ENCODE peak calls at places on chromosomes 16 and 17, in eight cellular contexts. One of them, this sample, is unnamed. For H3K36me3, the result is how much of the 10 kb centered on the place peaks cover.

GRCh38 chr16:48609453-48610023 is 442 bp downstream of the N4BP1 start:
- DNase-seq in bronchial epithelial cell: peak
- DNase-seq in breast epithelium: no peak
- DNase-seq in uterus: peak
- DNase-seq in hepatocyte: peak
- DNase-seq in left lung: peak
- DNase-seq in fibroblast of lung: peak
- DNase-seq in psoas muscle: peak
- DNase-seq in this sample: peak

GRCh38 chr16:4261557-4262172 is 11.2 kb downstream of the TFAP4 start:
- DNase-seq in bronchial epithelial cell: no peak
- DNase-seq in breast epithelium: no peak
- DNase-seq in uterus: peak
- DNase-seq in hepatocyte: peak
- DNase-seq in left lung: peak
- DNase-seq in fibroblast of lung: peak
- DNase-seq in psoas muscle: peak
- DNase-seq in this sample: peak

GRCh38 chr17:79951361-79952264 is 84.1 kb downstream of the TBC1D16 start:
- DNase-seq in bronchial epithelial cell: no peak
- DNase-seq in breast epithelium: peak
- DNase-seq in uterus: no peak
- DNase-seq in hepatocyte: peak
- DNase-seq in left lung: peak
- DNase-seq in fibroblast of lung: peak
- DNase-seq in psoas muscle: peak
- DNase-seq in this sample: peak

GRCh38 chr16:84803146-84803545 is 16.6 kb upstream of the CRISPLD2 start:
- DNase-seq in bronchial epithelial cell: no peak
- DNase-seq in breast epithelium: no peak
- DNase-seq in uterus: no peak
- DNase-seq in hepatocyte: no peak
- DNase-seq in left lung: no peak
- DNase-seq in fibroblast of lung: no peak
- DNase-seq in psoas muscle: no peak
- DNase-seq in this sample: no peak

GRCh38 chr17:37650419-37651003 is 7.3 kb upstream of the DDX52 start:
- DNase-seq in bronchial epithelial cell: peak
- DNase-seq in breast epithelium: no peak
- DNase-seq in uterus: no peak
- DNase-seq in hepatocyte: peak
- DNase-seq in left lung: no peak
- DNase-seq in fibroblast of lung: peak
- DNase-seq in psoas muscle: no peak
- DNase-seq in this sample: peak

GRCh38 chr16:69593756-69594155 is 28.0 kb downstream of the NFAT5 start:
- DNase-seq in bronchial epithelial cell: no peak
- DNase-seq in breast epithelium: no peak
- DNase-seq in uterus: no peak
- DNase-seq in hepatocyte: no peak
- DNase-seq in left lung: no peak
- DNase-seq in fibroblast of lung: no peak
- DNase-seq in psoas muscle: no peak
- DNase-seq in this sample: no peak

GRCh38 chr17:50872710-50873424 is 6.7 kb upstream of the TOB1 start:
- DNase-seq in bronchial epithelial cell: peak
- DNase-seq in breast epithelium: no peak
- DNase-seq in uterus: no peak
- DNase-seq in hepatocyte: no peak
- DNase-seq in left lung: no peak
- DNase-seq in fibroblast of lung: peak
- DNase-seq in psoas muscle: peak
- DNase-seq in this sample: no peak

GRCh38 chr17:50163846-50164696 is 1.7 kb upstream of the SGCA start:
- DNase-seq in bronchial epithelial cell: no peak
- DNase-seq in breast epithelium: no peak
- DNase-seq in uterus: no peak
- DNase-seq in hepatocyte: no peak
- DNase-seq in left lung: peak
- DNase-seq in fibroblast of lung: no peak
- DNase-seq in psoas muscle: peak
- DNase-seq in this sample: no peak

GRCh38 chr17:41941158-41941557 is 10.7 kb downstream of the ODAD4 start:
- DNase-seq in bronchial epithelial cell: no peak
- DNase-seq in breast epithelium: no peak
- DNase-seq in uterus: no peak
- DNase-seq in hepatocyte: no peak
- DNase-seq in left lung: peak
- DNase-seq in fibroblast of lung: no peak
- DNase-seq in psoas muscle: no peak
- DNase-seq in this sample: no peak

GRCh38 chr17:8109669-8110455 is 8.5 kb downstream of the ALOXE3 start:
- DNase-seq in bronchial epithelial cell: peak
- DNase-seq in breast epithelium: peak
- DNase-seq in uterus: peak
- DNase-seq in hepatocyte: peak
- DNase-seq in left lung: peak
- DNase-seq in fibroblast of lung: peak
- DNase-seq in psoas muscle: peak
- DNase-seq in this sample: peak

GRCh38 chr16:26598061-26598460 is 468.7 kb upstream of the C16orf82 start:
- DNase-seq in bronchial epithelial cell: peak
- DNase-seq in breast epithelium: no peak
- DNase-seq in uterus: no peak
- DNase-seq in hepatocyte: peak
- DNase-seq in left lung: no peak
- DNase-seq in fibroblast of lung: no peak
- DNase-seq in psoas muscle: no peak
- DNase-seq in this sample: no peak

GRCh38 chr17:4249452-4250029 is 14.2 kb downstream of the ANKFY1 start:
- DNase-seq in bronchial epithelial cell: peak
- DNase-seq in breast epithelium: no peak
- DNase-seq in uterus: no peak
- DNase-seq in hepatocyte: peak
- DNase-seq in left lung: no peak
- DNase-seq in fibroblast of lung: peak
- DNase-seq in psoas muscle: no peak
- DNase-seq in this sample: no peak

GRCh38 chr16:56605475-56605874 is 2.9 kb upstream of the MT2A start:
- DNase-seq in bronchial epithelial cell: no peak
- DNase-seq in breast epithelium: no peak
- DNase-seq in uterus: no peak
- DNase-seq in hepatocyte: no peak
- DNase-seq in left lung: no peak
- DNase-seq in fibroblast of lung: no peak
- DNase-seq in psoas muscle: no peak
- DNase-seq in this sample: no peak

GRCh38 chr17:73396429-73397277 is 84.9 kb upstream of the CDC42EP4 start:
- DNase-seq in bronchial epithelial cell: no peak
- DNase-seq in breast epithelium: no peak
- DNase-seq in uterus: no peak
- DNase-seq in hepatocyte: no peak
- DNase-seq in left lung: peak
- DNase-seq in fibroblast of lung: no peak
- DNase-seq in psoas muscle: no peak
- DNase-seq in this sample: no peak

GRCh38 chr17:8629371-8630226 is 926 bp downstream of the MYH10 start:
- DNase-seq in bronchial epithelial cell: peak
- DNase-seq in breast epithelium: no peak
- DNase-seq in uterus: peak
- DNase-seq in hepatocyte: peak
- DNase-seq in left lung: peak
- DNase-seq in fibroblast of lung: peak
- DNase-seq in psoas muscle: peak
- DNase-seq in this sample: peak

GRCh38 chr17:27446569-27447301 is 9.5 kb upstream of the KSR1 start:
- DNase-seq in bronchial epithelial cell: peak
- DNase-seq in breast epithelium: no peak
- DNase-seq in uterus: no peak
- DNase-seq in hepatocyte: peak
- DNase-seq in left lung: no peak
- DNase-seq in fibroblast of lung: peak
- DNase-seq in psoas muscle: no peak
- DNase-seq in this sample: peak

GRCh38 chr17:9389116-9389515 is 186.5 kb downstream of the STX8 start:
- DNase-seq in bronchial epithelial cell: peak
- DNase-seq in breast epithelium: no peak
- DNase-seq in uterus: no peak
- DNase-seq in hepatocyte: peak
- DNase-seq in left lung: no peak
- DNase-seq in fibroblast of lung: peak
- DNase-seq in psoas muscle: no peak
- DNase-seq in this sample: no peak

GRCh38 chr16:81720973-81721907 is 57.9 kb upstream of the PLCG2 start:
- DNase-seq in bronchial epithelial cell: no peak
- DNase-seq in breast epithelium: no peak
- DNase-seq in uterus: no peak
- DNase-seq in hepatocyte: no peak
- DNase-seq in left lung: no peak
- DNase-seq in fibroblast of lung: peak
- DNase-seq in psoas muscle: no peak
- DNase-seq in this sample: no peak

GRCh38 chr17:50165066-50165465 is 739 bp upstream of the SGCA start:
- DNase-seq in bronchial epithelial cell: no peak
- DNase-seq in breast epithelium: no peak
- DNase-seq in uterus: no peak
- DNase-seq in hepatocyte: no peak
- DNase-seq in left lung: peak
- DNase-seq in fibroblast of lung: no peak
- DNase-seq in psoas muscle: peak
- DNase-seq in this sample: no peak

GRCh38 chr16:1366712-1367299 is 15.1 kb downstream of the GNPTG start:
- DNase-seq in bronchial epithelial cell: no peak
- DNase-seq in breast epithelium: no peak
- DNase-seq in uterus: no peak
- DNase-seq in hepatocyte: no peak
- DNase-seq in left lung: peak
- DNase-seq in fibroblast of lung: no peak
- DNase-seq in psoas muscle: peak
- DNase-seq in this sample: no peak
- H3K36me3 ChIP-seq in bronchial epithelial cell: under half
- H3K36me3 ChIP-seq in breast epithelium: under half
- H3K36me3 ChIP-seq in uterus: under half
- H3K36me3 ChIP-seq in hepatocyte: under half
- H3K36me3 ChIP-seq in left lung: under half
- H3K36me3 ChIP-seq in fibroblast of lung: under half
- H3K36me3 ChIP-seq in psoas muscle: under half
- H3K36me3 ChIP-seq in this sample: half or more

DNA sequence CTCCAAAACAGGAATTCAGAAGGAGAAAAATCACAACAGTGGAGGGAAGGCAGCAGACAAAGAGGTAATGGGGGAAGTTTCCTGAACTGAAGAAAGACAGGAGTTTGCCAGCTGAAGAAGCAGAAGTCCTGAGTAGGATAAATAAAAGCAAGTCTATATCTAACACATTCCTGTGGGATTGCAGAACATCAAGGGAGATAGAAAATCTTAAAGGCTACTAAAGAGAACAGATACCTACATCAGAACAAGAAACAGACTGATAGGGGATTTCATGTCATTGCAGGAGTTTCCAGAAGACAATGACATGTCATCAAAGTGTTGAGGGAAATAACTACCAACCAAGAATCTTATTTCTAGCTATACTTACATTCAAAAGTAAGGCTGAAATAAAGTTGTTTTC is 21.3 kb upstream of the CRYBA1 start:
- DNase-seq in bronchial epithelial cell: no peak
- DNase-seq in breast epithelium: no peak
- DNase-seq in uterus: no peak
- DNase-seq in hepatocyte: no peak
- DNase-seq in left lung: no peak
- DNase-seq in fibroblast of lung: no peak
- DNase-seq in psoas muscle: no peak
- DNase-seq in this sample: no peak
- TF ChIP-seq CTCF in bronchial epithelial cell: no peak
- TF ChIP-seq CTCF in breast epithelium: no peak
- TF ChIP-seq CTCF in uterus: no peak
- TF ChIP-seq CTCF in hepatocyte: no peak
- TF ChIP-seq CTCF in left lung: no peak
- TF ChIP-seq CTCF in fibroblast of lung: no peak
- TF ChIP-seq CTCF in psoas muscle: no peak
- TF ChIP-seq CTCF in this sample: no peak

GRCh38 chr16:67182288-67182687 is 1.5 kb downstream of the MATCAP1 start:
- DNase-seq in bronchial epithelial cell: no peak
- DNase-seq in breast epithelium: no peak
- DNase-seq in uterus: no peak
- DNase-seq in hepatocyte: no peak
- DNase-seq in left lung: no peak
- DNase-seq in fibroblast of lung: no peak
- DNase-seq in psoas muscle: no peak
- DNase-seq in this sample: no peak
- H3K36me3 ChIP-seq in bronchial epithelial cell: under half
- H3K36me3 ChIP-seq in breast epithelium: under half
- H3K36me3 ChIP-seq in uterus: under half
- H3K36me3 ChIP-seq in hepatocyte: under half
- H3K36me3 ChIP-seq in left lung: under half
- H3K36me3 ChIP-seq in fibroblast of lung: under half
- H3K36me3 ChIP-seq in psoas muscle: under half
- H3K36me3 ChIP-seq in this sample: under half

DNA sequence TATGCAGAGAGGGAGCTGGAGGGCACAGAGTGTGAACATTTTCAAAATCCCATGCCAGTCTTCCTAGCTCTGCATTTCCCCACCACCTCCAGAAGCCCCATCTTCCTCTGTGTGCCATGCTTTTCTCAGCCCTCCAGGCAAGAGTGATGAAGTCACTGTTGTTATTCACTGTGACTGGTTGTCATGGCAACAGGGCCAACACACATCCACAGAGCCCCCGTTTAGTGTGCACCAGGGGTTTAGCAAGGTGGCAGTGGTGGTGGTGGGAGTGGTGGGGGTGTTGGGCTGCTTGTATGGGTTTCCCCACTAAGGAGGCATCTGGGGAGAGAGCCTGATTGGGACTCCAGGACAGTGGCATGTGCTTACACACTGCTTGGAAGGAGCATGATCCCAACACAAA is 309.9 kb upstream of the ASIC2 start:
- DNase-seq in bronchial epithelial cell: no peak
- DNase-seq in breast epithelium: no peak
- DNase-seq in uterus: no peak
- DNase-seq in hepatocyte: peak
- DNase-seq in left lung: no peak
- DNase-seq in fibroblast of lung: no peak
- DNase-seq in psoas muscle: no peak
- DNase-seq in this sample: no peak
- TF ChIP-seq CTCF in bronchial epithelial cell: no peak
- TF ChIP-seq CTCF in breast epithelium: no peak
- TF ChIP-seq CTCF in uterus: no peak
- TF ChIP-seq CTCF in hepatocyte: no peak
- TF ChIP-seq CTCF in left lung: no peak
- TF ChIP-seq CTCF in fibroblast of lung: no peak
- TF ChIP-seq CTCF in psoas muscle: no peak
- TF ChIP-seq CTCF in this sample: no peak